ENCODE peak calls at places on chromosome 1, in six cellular contexts. B, F, J, U, X and C are unnamed samples.

GRCh38 chr1:47474278-47475193 is 36.7 kb downstream of the FOXD2 start:
- DNase-seq in B (no peak), F (no peak), J (no peak), U (peak), X (peak), C (no peak)

GRCh38 chr1:199684686-199685273 is 342.7 kb upstream of the NR5A2 start:
- DNase-seq in B (no peak), F (no peak), J (peak), U (peak), X (peak), C (peak)

GRCh38 chr1:92051948-92052347 is 22.2 kb downstream of the EPHX4 start:
- DNase-seq in B (no peak), F (no peak), J (no peak), U (no peak), X (no peak), C (no peak)

GRCh38 chr1:156848461-156849150 is 10.3 kb downstream of the INSRR start:
- DNase-seq in B (peak), F (peak), J (no peak), U (peak), X (no peak), C (peak)

GRCh38 chr1:227245613-227246320 is 72.5 kb downstream of the CDC42BPA start:
- DNase-seq in B (peak), F (no peak), J (no peak), U (no peak), X (no peak), C (no peak)

GRCh38 chr1:59742526-59742925 is 72.2 kb upstream of the HOOK1 start:
- DNase-seq in B (no peak), F (no peak), J (no peak), U (no peak), X (no peak), C (no peak)

GRCh38 chr1:26953374-26953773 is 6.9 kb downstream of the KDF1 start:
- DNase-seq in B (no peak), F (no peak), J (no peak), U (no peak), X (no peak), C (no peak)

GRCh38 chr1:58941471-58942289 is 157.8 kb upstream of the JUN start:
- DNase-seq in B (no peak), F (no peak), J (no peak), U (no peak), X (no peak), C (no peak)

GRCh38 chr1:209576392-209576791 is 7.1 kb upstream of the CAMK1G start:
- DNase-seq in B (no peak), F (no peak), J (no peak), U (peak), X (no peak), C (no peak)

GRCh38 chr1:239810071-239810481 is 281.6 kb upstream of the FMN2 start:
- DNase-seq in B (no peak), F (no peak), J (no peak), U (peak), X (no peak), C (peak)

GRCh38 chr1:154747841-154748766 is 122.0 kb downstream of the KCNN3 start:
- DNase-seq in B (peak), F (no peak), J (no peak), U (peak), X (peak), C (no peak)

GRCh38 chr1:163822933-163823511 is 501.3 kb downstream of the NUF2 start:
- DNase-seq in B (no peak), F (no peak), J (no peak), U (no peak), X (no peak), C (no peak)

GRCh38 chr1:224065455-224065854 is 48.5 kb upstream of the FBXO28 start:
- DNase-seq in B (no peak), F (no peak), J (no peak), U (no peak), X (no peak), C (no peak)

GRCh38 chr1:226405411-226405988 is 2.4 kb downstream of the PARP1 start:
- DNase-seq in B (no peak), F (no peak), J (no peak), U (peak), X (no peak), C (no peak)

GRCh38 chr1:157170677-157171515 is 32.7 kb upstream of the ETV3 start:
- DNase-seq in B (no peak), F (no peak), J (no peak), U (peak), X (no peak), C (no peak)

GRCh38 chr1:77347646-77348045 is 65.8 kb downstream of the AK5 start:
- DNase-seq in B (no peak), F (peak), J (peak), U (no peak), X (no peak), C (no peak)